ENCODE peak calls at places on chromosome 13, in seven cellular contexts. T, W, E, I, X, V and S are unnamed samples.

GRCh38 chr13:29877456-29878096 is 27.2 kb upstream of the UBL3 start:
- DNase-seq in T (no peak), W (no peak), E (no peak), I (no peak), X (no peak), V (no peak), S (no peak)

GRCh38 chr13:112833551-112834257 is 135.3 kb upstream of the MCF2L start:
- DNase-seq in T (no peak), W (no peak), E (no peak), I (no peak), X (no peak), V (no peak), S (no peak)

GRCh38 chr13:79626924-79627323 is 146.0 kb downstream of the NDFIP2 start:
- DNase-seq in T (no peak), W (no peak), E (no peak), I (no peak), X (no peak), V (no peak), S (no peak)

GRCh38 chr13:30848332-30849027 is 57.6 kb upstream of the MEDAG start:
- DNase-seq in T (no peak), W (no peak), E (no peak), I (no peak), X (no peak), V (no peak), S (no peak)

GRCh38 chr13:71879129-71879535 is 12.1 kb upstream of the DACH1 start:
- DNase-seq in T (peak), W (peak), E (peak), I (peak), X (peak), V (peak), S (no peak)

GRCh38 chr13:76663941-76664340 is 222.3 kb downstream of the KCTD12 start:
- DNase-seq in T (peak), W (no peak), E (no peak), I (no peak), X (no peak), V (peak), S (no peak)

GRCh38 chr13:28505543-28506135 is 10.7 kb upstream of the FLT1 start:
- DNase-seq in T (no peak), W (no peak), E (no peak), I (no peak), X (no peak), V (no peak), S (no peak)

GRCh38 chr13:24233351-24233901 is 72.9 kb downstream of the SPATA13 start:
- DNase-seq in T (peak), W (no peak), E (peak), I (no peak), X (peak), V (peak), S (no peak)

GRCh38 chr13:105491345-105491744 is 1044.1 kb downstream of the EFNB2 start:
- DNase-seq in T (no peak), W (no peak), E (no peak), I (no peak), X (no peak), V (no peak), S (no peak)

GRCh38 chr13:107650081-107650701 is 565.1 kb downstream of the LIG4 start:
- DNase-seq in T (peak), W (peak), E (no peak), I (peak), X (peak), V (peak), S (peak)

GRCh38 chr13:49455016-49455398 is 10.9 kb downstream of the SETDB2 start:
- DNase-seq in T (no peak), W (no peak), E (no peak), I (no peak), X (no peak), V (no peak), S (no peak)

GRCh38 chr13:29435125-29435911 is 160.2 kb downstream of the SLC7A1 start:
- DNase-seq in T (peak), W (peak), E (no peak), I (no peak), X (no peak), V (peak), S (no peak)

GRCh38 chr13:49429061-49429460 is 14.8 kb downstream of the CAB39L start:
- DNase-seq in T (no peak), W (no peak), E (no peak), I (no peak), X (no peak), V (no peak), S (no peak)

GRCh38 chr13:63086286-63086685 is 1670.6 kb upstream of the PCDH20 start:
- DNase-seq in T (no peak), W (no peak), E (no peak), I (no peak), X (no peak), V (no peak), S (no peak)

GRCh38 chr13:46124531-46124966 is 19.7 kb upstream of the CPB2 start:
- DNase-seq in T (no peak), W (no peak), E (no peak), I (no peak), X (no peak), V (no peak), S (peak)

GRCh38 chr13:67223024-67223423 is 7.1 kb downstream of the PCDH9 start:
- DNase-seq in T (peak), W (no peak), E (no peak), I (peak), X (peak), V (peak), S (no peak)

GRCh38 chr13:35465345-35465744 is 11.1 kb downstream of the MAB21L1 start:
- DNase-seq in T (no peak), W (no peak), E (no peak), I (no peak), X (no peak), V (no peak), S (no peak)

GRCh38 chr13:30313307-30313706 is 6.0 kb upstream of the KATNAL1 start:
- DNase-seq in T (no peak), W (no peak), E (no peak), I (no peak), X (no peak), V (peak), S (no peak)

GRCh38 chr13:108435393-108436149 is 166.1 kb downstream of the TNFSF13B start:
- DNase-seq in T (no peak), W (no peak), E (no peak), I (no peak), X (no peak), V (no peak), S (no peak)

GRCh38 chr13:98489446-98490194 is 87.3 kb downstream of the STK24 start:
- DNase-seq in T (no peak), W (no peak), E (no peak), I (no peak), X (no peak), V (no peak), S (no peak)

GRCh38 chr13:95906999-95907398 is 146.2 kb downstream of the UGGT2 start:
- DNase-seq in T (no peak), W (no peak), E (no peak), I (no peak), X (no peak), V (no peak), S (no peak)

GRCh38 chr13:30745917-30746686 is 10.8 kb downstream of the ALOX5AP start:
- DNase-seq in T (no peak), W (no peak), E (no peak), I (no peak), X (no peak), V (no peak), S (no peak)

GRCh38 chr13:29845440-29846056 is 4.9 kb downstream of the UBL3 start:
- DNase-seq in T (peak), W (no peak), E (no peak), I (peak), X (peak), V (no peak), S (no peak)

GRCh38 chr13:61146158-61146557 is 269.5 kb downstream of the PCDH20 start:
- DNase-seq in T (no peak), W (no peak), E (no peak), I (no peak), X (peak), V (no peak), S (no peak)

GRCh38 chr13:103788061-103788652 is 721.9 kb upstream of the SLC10A2 start:
- DNase-seq in T (no peak), W (no peak), E (no peak), I (peak), X (peak), V (no peak), S (no peak)

GRCh38 chr13:26465514-26465913 is 92.0 kb upstream of the WASF3 start:
- DNase-seq in T (peak), W (peak), E (no peak), I (no peak), X (no peak), V (no peak), S (no peak)

GRCh38 chr13:21079761-21080730 is 18.7 kb upstream of the LATS2 start:
- DNase-seq in T (peak), W (peak), E (no peak), I (peak), X (no peak), V (peak), S (no peak)

GRCh38 chr13:27339299-27339698 is 68.7 kb downstream of the RASL11A start:
- DNase-seq in T (peak), W (peak), E (no peak), I (peak), X (peak), V (no peak), S (peak)

GRCh38 chr13:51676739-51677138 is 92.5 kb downstream of the WDFY2 start:
- DNase-seq in T (no peak), W (no peak), E (no peak), I (no peak), X (no peak), V (no peak), S (no peak)

GRCh38 chr13:111044087-111044830 is 70.9 kb upstream of the ARHGEF7 start:
- DNase-seq in T (no peak), W (no peak), E (no peak), I (no peak), X (no peak), V (no peak), S (no peak)

GRCh38 chr13:55615080-55615479 is 1525.6 kb upstream of the PRR20A start:
- DNase-seq in T (no peak), W (no peak), E (no peak), I (no peak), X (no peak), V (no peak), S (no peak)

GRCh38 chr13:91355826-91356710 is 8.6 kb downstream of the MIR17HG start:
- DNase-seq in T (no peak), W (no peak), E (no peak), I (no peak), X (no peak), V (no peak), S (no peak)

GRCh38 chr13:79541426-79542049 is 60.6 kb downstream of the NDFIP2 start:
- DNase-seq in T (peak), W (peak), E (peak), I (peak), X (peak), V (peak), S (no peak)